ENCODE peak calls at places on chromosomes 6 and 20, in nine cellular contexts. K is thoracic aorta; E is aorta; N is lower lobe of right lung; Z is bronchial epithelial cell; O is cardiac muscle cell; U is MM.1S; S is effector memory CD4-positive, alpha-beta T cell; I is left lung. J is an unnamed sample. For H3K27me3, the result is how much of the 10 kb centered on the place peaks cover.

GRCh38 chr6:85747654-85748053 is 105.0 kb upstream of the SYNCRIP start:
- DNase-seq in S (no peak), U (no peak), E (no peak), K (no peak), I (no peak), Z (peak), N (no peak), O (no peak), J (no peak)

GRCh38 chr20:61295726-61296628 is 43.9 kb downstream of the CDH4 start:
- DNase-seq in S (no peak), E (no peak), K (no peak), Z (peak), N (no peak), O (no peak), I (no peak), U (no peak), J (no peak)

GRCh38 chr6:7052441-7052936 is 55.3 kb upstream of the RREB1 start:
- DNase-seq in E (peak), I (peak), O (no peak), K (no peak), U (no peak), N (peak), Z (peak), S (no peak), J (peak)

GRCh38 chr20:45792513-45793118 is 862 bp downstream of the DNTTIP1 start:
- DNase-seq in S (no peak), N (peak), I (no peak), Z (no peak), O (no peak), E (no peak), U (no peak), K (no peak), J (no peak)

GRCh38 chr6:2412731-2413130 is 167.3 kb upstream of the GMDS start:
- DNase-seq in Z (peak), E (no peak), K (no peak), I (no peak), N (no peak), O (no peak), U (no peak), S (no peak), J (no peak)

GRCh38 chr6:132414332-132414731 is 13.1 kb upstream of the MOXD1 start:
- DNase-seq in O (no peak), K (no peak), S (no peak), N (no peak), I (no peak), E (no peak), Z (no peak), U (no peak), J (no peak)

GRCh38 chr20:22341508-22341907 is 242.9 kb downstream of the FOXA2 start:
- DNase-seq in O (no peak), S (no peak), U (no peak), N (no peak), E (no peak), K (no peak), Z (peak), I (no peak), J (no peak)

GRCh38 chr6:35302604-35303218 is 5.1 kb downstream of the DEF6 start:
- DNase-seq in S (peak), E (no peak), U (peak), N (peak), Z (peak), K (no peak), O (peak), I (peak), J (peak)

GRCh38 chr6:34159844-34160243 is 14.0 kb upstream of the GRM4 start:
- DNase-seq in S (no peak), N (no peak), K (no peak), E (no peak), I (no peak), Z (no peak), U (no peak), O (no peak), J (peak)

GRCh38 chr6:159473435-159473834 is 219.6 kb downstream of the SOD2 start:
- DNase-seq in U (no peak), E (no peak), I (no peak), S (no peak), Z (no peak), O (no peak), N (no peak), K (no peak), J (no peak)

GRCh38 chr6:90038951-90039653 is 144.8 kb downstream of the GJA10 start:
- DNase-seq in N (no peak), I (no peak), S (no peak), K (no peak), U (no peak), O (no peak), Z (no peak), E (no peak), J (no peak)

GRCh38 chr6:147203311-147204059 is 732 bp upstream of the STXBP5 start:
- DNase-seq in S (peak), E (peak), Z (peak), N (peak), U (peak), O (peak), I (peak), K (no peak), J (peak)

GRCh38 chr6:894274-894673 is 201.3 kb upstream of the EXOC2 start:
- DNase-seq in E (no peak), U (no peak), Z (no peak), K (no peak), N (no peak), O (no peak), S (no peak), I (no peak), J (no peak)

GRCh38 chr20:725491-725890 is 42.8 kb downstream of the SLC52A3 start:
- DNase-seq in Z (no peak), S (no peak), E (peak), I (no peak), O (no peak), K (no peak), U (no peak), N (no peak), J (no peak)

GRCh38 chr6:40362859-40363258 is 224.3 kb downstream of the LRFN2 start:
- DNase-seq in S (no peak), K (no peak), U (no peak), E (no peak), O (no peak), I (no peak), Z (no peak), N (no peak), J (no peak)

GRCh38 chr20:6057139-6057538 is 3.3 kb upstream of the LRRN4 start:
- DNase-seq in O (no peak), N (peak), E (no peak), I (no peak), Z (no peak), K (no peak), S (no peak), U (no peak), J (no peak)

GRCh38 chr6:154481541-154482013 is 28.9 kb downstream of the CNKSR3 start:
- DNase-seq in O (no peak), U (no peak), Z (no peak), K (no peak), I (no peak), N (no peak), S (no peak), E (no peak), J (no peak)

GRCh38 chr6:20711518-20711917 is 177.3 kb downstream of the CDKAL1 start:
- DNase-seq in I (no peak), U (no peak), K (no peak), S (no peak), O (no peak), E (no peak), Z (peak), N (no peak), J (no peak)

GRCh38 chr20:45254867-45255266 is 503 bp upstream of the SLPI start:
- DNase-seq in O (no peak), U (peak), K (no peak), I (no peak), N (no peak), Z (peak), E (no peak), S (no peak), J (no peak)

GRCh38 chr20:33746325-33746998 is 14.7 kb downstream of the ZNF341 start:
- DNase-seq in U (no peak), I (no peak), K (no peak), Z (no peak), E (no peak), N (no peak), S (no peak), O (no peak), J (no peak)

GRCh38 chr20:62437430-62437829 is 10.1 kb upstream of the RBBP8NL start:
- DNase-seq in Z (no peak), S (no peak), I (no peak), U (no peak), E (no peak), O (no peak), N (no peak), K (no peak), J (no peak)
- H3K27me3 ChIP-seq in Z (under half), S (under half), I (under half), U (half or more), E (under half), O (under half), N (under half), K (under half), J (under half)

DNA sequence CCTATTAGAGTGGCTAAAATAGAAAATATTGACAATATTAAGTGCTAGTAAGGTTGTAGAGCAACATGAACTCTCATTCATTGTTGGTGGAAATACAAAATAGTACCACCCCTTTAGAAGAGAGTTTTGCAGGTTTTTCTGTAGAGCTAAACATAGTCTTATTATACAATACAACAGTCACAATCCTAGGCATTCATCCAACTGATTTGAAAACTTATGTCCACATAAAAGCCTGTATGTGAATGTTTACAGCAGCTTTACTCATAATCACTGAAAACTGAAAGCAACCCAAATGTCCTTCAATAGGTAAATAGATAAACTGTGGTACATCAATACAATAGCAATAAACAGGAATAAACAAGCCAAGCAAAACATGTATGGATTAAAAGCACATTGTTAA is 162.6 kb upstream of the PRND start:
- DNase-seq in Z (no peak), O (no peak), N (no peak), S (no peak), K (no peak), I (no peak), U (no peak), E (no peak), J (no peak)
- H3K27me3 ChIP-seq in Z (under half), O (under half), N (under half), S (under half), K (under half), I (under half), U (under half), E (under half), J (under half)

DNA sequence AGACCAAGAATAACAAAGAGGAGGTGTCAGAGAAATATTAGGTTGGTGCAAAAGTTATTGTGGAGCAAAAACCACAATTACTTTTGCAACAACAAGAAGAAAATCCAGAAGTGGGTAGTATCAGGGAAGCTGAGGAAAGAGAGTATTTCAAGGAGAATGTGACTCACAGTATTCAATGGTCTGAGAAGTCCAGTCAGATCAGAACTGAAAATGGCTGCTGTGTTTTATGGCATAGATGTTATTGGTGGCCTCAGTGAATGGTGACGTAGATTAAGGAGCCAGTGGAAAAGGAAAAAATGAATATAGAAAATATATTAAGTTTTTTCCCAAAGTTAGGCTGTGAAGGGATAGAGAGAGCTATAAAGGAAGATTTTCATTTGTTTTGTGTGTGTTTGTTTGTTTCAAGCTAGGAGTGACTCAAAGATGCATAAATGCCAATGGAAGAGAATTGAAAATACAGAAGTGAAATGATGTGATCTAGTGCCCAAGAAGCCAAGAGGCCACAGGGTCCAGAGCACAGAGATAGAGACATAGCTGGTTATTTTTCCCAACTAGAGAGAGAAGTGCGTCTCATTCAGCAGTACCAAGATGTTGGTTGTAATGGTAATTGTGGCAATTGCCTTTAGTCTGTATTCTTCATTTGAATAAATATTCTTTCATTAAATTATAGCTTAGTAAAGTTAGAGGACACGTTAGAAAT is 112.8 kb downstream of the ADTRP start:
- DNase-seq in N (no peak), K (no peak), Z (no peak), E (no peak), U (no peak), O (no peak), S (no peak), I (no peak), J (no peak)
- H3K27me3 ChIP-seq in N (under half), K (under half), Z (under half), E (under half), U (under half), O (under half), S (under half), I (under half), J (under half)

DNA sequence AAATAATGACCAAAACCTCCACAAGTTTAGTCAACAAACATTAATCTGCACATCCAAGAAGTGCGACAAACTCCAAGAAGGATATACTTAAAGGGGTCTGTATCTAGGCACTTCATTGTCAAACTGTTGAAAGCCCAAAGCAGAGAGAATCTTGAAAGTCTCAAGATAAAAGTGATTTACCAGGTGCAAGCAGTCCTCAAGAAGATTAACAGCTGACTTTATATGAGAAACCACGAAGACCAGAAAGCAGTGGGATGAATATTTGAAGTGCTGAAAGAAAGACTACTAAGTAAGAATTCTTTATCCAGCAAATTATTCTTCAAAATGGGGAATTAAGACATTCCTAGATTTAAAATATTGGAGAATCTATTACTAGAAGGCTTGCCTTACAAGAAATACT is 58.4 kb upstream of the BLCAP start:
- DNase-seq in K (no peak), O (no peak), S (no peak), E (no peak), N (no peak), I (no peak), Z (no peak), U (no peak), J (no peak)
- H3K27me3 ChIP-seq in K (under half), O (under half), S (under half), E (under half), N (under half), I (under half), Z (under half), U (under half), J (under half)

GRCh38 chr20:57269148-57269984 is 2.9 kb upstream of the BMP7 start:
- DNase-seq in S (no peak), I (no peak), E (no peak), Z (no peak), U (no peak), N (no peak), K (no peak), O (no peak), J (no peak)

GRCh38 chr20:57266251-57267157 is at the start of gene BMP7:
- DNase-seq in K (no peak), E (no peak), O (peak), Z (no peak), N (no peak), U (no peak), I (no peak), S (no peak), J (no peak)

GRCh38 chr20:57268399-57269076 is 2.1 kb upstream of the BMP7 start:
- DNase-seq in K (no peak), I (no peak), S (no peak), E (no peak), Z (no peak), N (no peak), O (no peak), U (no peak), J (no peak)

GRCh38 chr20:57265649-57266250 is 691 bp downstream of the BMP7 start:
- DNase-seq in K (no peak), S (no peak), N (no peak), E (no peak), U (no peak), O (no peak), Z (no peak), I (no peak), J (no peak)

GRCh38 chr20:57267158-57267821 is 849 bp upstream of the BMP7 start:
- DNase-seq in N (no peak), K (no peak), E (no peak), S (no peak), O (no peak), U (no peak), I (no peak), Z (no peak), J (no peak)
- H3K27me3 ChIP-seq in N (half or more), K (under half), E (under half), S (under half), O (under half), U (half or more), I (under half), Z (under half), J (half or more)

J was measured in tibial artery.